ENCODE peak calls at places on chromosomes 3 and 15, in four cellular contexts. O is K562, R is GM12878, C is HepG2. Q is an unnamed sample.

GRCh38 chr3:98730338-98730737 is 32.8 kb upstream of the ST3GAL6 start:
- DNase-seq in O (no peak), R (peak; percentile 71), C (no peak), Q (no peak)

GRCh38 chr15:45134682-45135604 is 5.1 kb downstream of the DUOX1 start:
- DNase-seq in O (no peak), R (no peak), C (no peak), Q (peak; percentile 60)

GRCh38 chr3:18847583-18848197 is 300.6 kb upstream of the KCNH8 start:
- DNase-seq in O (peak; percentile 22), R (no peak), C (peak; percentile 10), Q (no peak)

GRCh38 chr3:74426571-74426970 is 187.9 kb downstream of the CNTN3 start:
- DNase-seq in O (no peak), R (no peak), C (no peak), Q (no peak)

GRCh38 chr15:89775815-89776214 is 317 bp upstream of the MESP2 start:
- DNase-seq in O (no peak), R (no peak), C (no peak), Q (no peak)

GRCh38 chr3:77071364-77071763 is 31.5 kb downstream of the ROBO2 start:
- DNase-seq in O (no peak), R (no peak), C (no peak), Q (no peak)

GRCh38 chr15:26739791-26740190 is 33.1 kb downstream of the GABRB3 start:
- DNase-seq in O (no peak), R (no peak), C (no peak), Q (no peak)

GRCh38 chr3:58630081-58630709 is 36.4 kb downstream of the FAM3D start:
- DNase-seq in O (peak; percentile 72), R (no peak), C (peak; percentile 46), Q (peak; percentile 88)

GRCh38 chr15:52233405-52233804 is 42.2 kb upstream of the GNB5 start:
- DNase-seq in O (no peak), R (no peak), C (no peak), Q (no peak)

GRCh38 chr3:155989536-155989935 is 119.1 kb downstream of the GMPS start:
- DNase-seq in O (no peak), R (no peak), C (no peak), Q (no peak)

GRCh38 chr3:64612082-64612860 is 75.5 kb downstream of the ADAMTS9 start:
- DNase-seq in O (no peak), R (no peak), C (no peak), Q (no peak)
- TF ChIP-seq CBFB in O (no peak), R (no peak), C (no peak), Q (no peak)

GRCh38 chr3:110789315-110789714 is 282.3 kb upstream of the NECTIN3 start:
- DNase-seq in O (no peak), R (no peak), C (no peak), Q (no peak)
- TF ChIP-seq CBFB in O (no peak), R (no peak), C (no peak), Q (no peak)

DNA sequence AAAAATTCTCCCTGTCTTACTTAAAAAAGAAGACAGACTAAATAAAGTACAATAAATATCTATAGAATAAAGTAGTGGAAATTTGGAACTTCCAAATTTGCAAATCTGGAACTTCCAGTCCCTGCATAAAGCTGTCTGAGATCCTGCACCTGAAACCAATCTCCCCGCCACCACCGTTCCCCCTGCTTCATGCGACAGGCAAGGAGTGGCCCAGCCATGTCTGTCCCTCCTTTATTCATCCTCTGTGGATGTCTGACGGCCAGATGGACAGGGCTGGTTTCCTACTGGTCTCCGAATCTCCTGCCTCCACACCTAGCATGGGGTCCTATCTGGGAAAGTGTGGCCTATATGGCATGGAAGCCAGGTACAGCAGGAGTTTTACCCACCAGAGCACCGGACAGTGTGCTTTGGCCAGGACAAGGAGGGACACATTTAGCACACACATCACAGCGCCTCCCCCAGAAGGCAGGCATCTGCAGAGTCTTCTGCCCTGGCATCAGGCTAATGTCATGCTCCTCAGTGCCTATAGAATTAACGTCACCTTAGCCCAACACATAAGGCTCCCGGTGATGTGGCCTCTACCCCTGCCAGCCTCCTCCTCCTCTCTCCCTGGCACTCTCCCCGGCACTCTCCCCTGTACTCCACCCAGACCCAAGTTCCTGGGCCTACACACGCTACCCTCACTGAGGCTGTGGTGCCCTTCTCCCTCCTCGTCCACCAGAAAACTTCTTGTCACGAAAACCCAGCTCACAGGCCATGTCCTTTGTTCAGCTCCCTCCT is 170.8 kb downstream of the XXYLT1 start:
- DNase-seq in O (no peak), R (no peak), C (no peak), Q (no peak)
- TF ChIP-seq CBFB in O (no peak), R (no peak), C (no peak), Q (no peak)

GRCh38 chr15:56205061-56205876 is 38.4 kb downstream of the RFX7 start:
- DNase-seq in O (no peak), R (no peak), C (no peak), Q (no peak)
- TF ChIP-seq CBFB in O (no peak), R (no peak), C (no peak), Q (no peak)

GRCh38 chr3:25460751-25461150 is 32.7 kb downstream of the RARB start:
- DNase-seq in O (no peak), R (peak; percentile 37), C (no peak), Q (no peak)
- TF ChIP-seq CBFB in O (no peak), R (no peak), C (no peak), Q (no peak)

DNA sequence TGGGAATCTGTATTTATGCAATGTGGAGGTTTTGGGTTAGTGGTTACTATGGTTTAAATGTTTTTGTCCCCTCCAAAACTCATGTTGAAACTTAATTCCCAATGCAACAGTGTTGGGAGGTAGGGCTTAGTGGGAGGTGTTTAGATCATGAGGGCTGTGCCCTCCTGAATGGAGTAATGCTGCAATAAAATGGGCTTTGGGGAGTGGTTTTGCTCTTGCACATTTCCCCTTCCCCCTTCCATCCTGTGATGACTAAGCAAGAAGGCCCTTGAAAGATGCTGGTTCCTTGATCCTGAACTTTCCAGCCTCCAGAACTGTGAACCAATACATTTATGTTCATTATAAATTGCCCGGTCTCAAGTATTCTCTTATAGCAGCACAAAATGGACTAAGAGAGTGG is 9.2 kb upstream of the RFC4 start:
- DNase-seq in O (no peak), R (no peak), C (no peak), Q (no peak)
- TF ChIP-seq CBFB in O (no peak), R (no peak), C (no peak), Q (no peak)

DNA sequence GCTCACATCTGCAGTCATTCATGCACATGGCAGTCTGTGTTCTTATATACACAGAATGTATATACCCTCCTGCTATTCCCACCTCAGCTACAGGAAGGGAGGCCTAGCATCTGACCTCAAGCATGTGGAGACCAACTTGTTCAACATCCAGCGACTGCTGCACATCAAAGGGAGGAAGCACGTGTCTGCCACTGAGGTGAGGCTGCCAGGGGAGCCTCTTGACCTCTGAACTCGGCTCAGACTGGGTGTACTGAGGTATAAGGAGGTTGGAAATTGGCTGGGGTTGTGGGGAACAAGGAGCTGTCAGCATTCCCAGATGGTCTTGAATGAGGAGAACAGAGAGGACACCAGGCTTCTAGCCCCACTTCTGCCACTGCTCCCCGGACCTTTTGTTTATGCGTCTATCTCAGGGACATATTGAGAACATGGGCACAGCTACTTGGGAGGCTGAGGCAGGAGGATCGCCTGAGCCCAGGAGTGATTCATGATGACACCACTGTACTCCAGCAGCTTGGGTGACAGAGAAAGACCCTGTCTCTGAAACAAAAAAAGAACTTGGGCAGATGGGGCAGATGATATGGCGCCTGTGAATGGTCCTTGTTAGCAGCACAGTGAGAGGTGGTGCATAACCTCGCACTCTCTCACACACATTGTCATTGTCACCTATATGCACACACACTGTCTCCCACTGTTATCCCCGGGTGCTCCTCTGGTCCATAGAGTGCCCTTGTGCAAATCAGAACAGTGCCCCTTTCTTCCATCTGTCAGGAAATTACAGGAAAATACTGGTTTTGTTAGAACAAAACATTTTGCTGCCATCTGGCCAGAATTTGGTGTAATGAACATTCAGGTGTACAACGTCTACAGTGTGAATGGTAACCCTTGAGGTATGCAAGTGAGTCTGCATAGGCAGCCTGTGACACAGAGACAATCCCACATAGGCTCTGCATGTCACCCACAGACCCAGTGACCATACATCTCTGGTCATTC is 5.4 kb downstream of the VILL start:
- DNase-seq in O (no peak), R (no peak), C (peak; percentile 39), Q (peak; percentile 5)
- TF ChIP-seq CBFB in O (no peak), R (no peak), C (no peak), Q (no peak)

GRCh38 chr15:31367730-31368344 is 41.2 kb downstream of the KLF13 start:
- DNase-seq in O (no peak), R (no peak), C (no peak), Q (no peak)

GRCh38 chr15:31367021-31367729 is 40.5 kb downstream of the KLF13 start:
- DNase-seq in O (no peak), R (no peak), C (no peak), Q (no peak)

GRCh38 chr15:31365032-31365654 is 38.5 kb downstream of the KLF13 start:
- DNase-seq in O (no peak), R (no peak), C (no peak), Q (no peak)

GRCh38 chr15:31365655-31366127 is 39.1 kb downstream of the KLF13 start:
- DNase-seq in O (peak; percentile 86), R (no peak), C (no peak), Q (peak; percentile 78)

DNA sequence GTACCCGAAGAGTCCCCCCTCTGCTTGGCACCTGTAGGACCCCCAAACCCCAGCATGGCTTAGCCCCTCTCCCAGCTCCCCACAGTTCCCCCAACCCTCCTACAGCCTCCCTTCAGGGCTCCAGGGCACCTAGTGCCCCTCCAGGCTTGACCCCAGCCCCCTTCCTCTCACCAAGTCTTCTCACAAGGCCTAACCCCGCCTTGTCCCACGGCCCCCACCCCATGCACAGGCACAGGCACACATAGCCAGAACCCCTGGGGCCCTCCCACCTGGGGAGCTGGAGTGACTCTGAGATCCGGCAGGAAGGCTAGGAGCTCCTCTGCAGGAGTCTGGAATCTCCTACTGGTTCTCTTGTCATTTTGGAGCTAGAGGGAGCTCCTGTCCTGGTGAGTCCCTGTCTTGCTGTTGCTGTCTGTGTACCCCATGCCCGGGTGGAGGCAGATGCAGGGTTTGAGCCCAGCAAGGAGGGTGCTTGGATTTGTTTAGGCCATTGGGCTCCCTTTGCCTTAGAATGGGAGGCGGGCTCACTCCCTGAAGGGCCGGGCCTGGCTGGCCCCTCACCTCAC is 39.6 kb downstream of the KLF13 start:
- DNase-seq in O (no peak), R (no peak), C (no peak), Q (no peak)
- TF ChIP-seq CBFB in O (no peak), R (no peak), C (no peak), Q (no peak)

DNA sequence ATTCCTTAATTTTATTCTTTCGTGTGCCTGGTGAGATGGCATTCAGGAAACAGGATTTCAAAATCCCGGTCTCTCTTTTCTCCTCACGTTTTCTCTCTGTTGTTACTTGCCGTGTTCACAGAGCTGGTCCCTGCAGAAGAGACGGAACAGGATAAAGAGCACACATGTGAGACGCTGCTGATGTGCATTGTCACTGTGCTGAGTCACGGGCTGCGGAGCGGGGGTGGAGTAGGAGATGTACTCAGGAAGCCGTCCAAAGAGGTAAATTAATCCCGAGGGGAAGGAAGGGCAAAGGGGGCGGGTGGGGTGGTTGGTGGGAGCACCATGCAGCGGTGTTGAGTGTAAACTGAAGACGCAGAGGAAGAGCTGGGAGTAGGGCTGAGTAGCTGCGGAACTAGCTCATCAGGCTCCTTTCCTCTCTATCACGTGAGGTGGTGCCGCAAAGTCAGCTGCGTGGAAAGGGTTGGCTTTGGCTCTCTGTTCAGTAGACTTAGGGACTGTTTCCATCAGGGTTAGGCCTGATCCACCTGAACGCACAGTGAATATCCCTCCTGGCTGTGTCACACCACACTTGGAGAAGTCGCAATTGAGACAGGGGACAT is 164.8 kb upstream of the BHLHE40 start:
- DNase-seq in O (peak; percentile 98), R (no peak), C (no peak), Q (no peak)
- TF ChIP-seq CBFB in O (no peak), R (no peak), C (no peak), Q (no peak)